ENCODE peak calls at places on chromosomes 5 and 9, in six cellular contexts. One of them, this sample, is unnamed.

GRCh38 chr9:93861736-93862358 is 93.3 kb downstream of the BARX1 start:
- DNase-seq in amygdala: no peak
- DNase-seq in cerebellar cortex: no peak
- DNase-seq in A549: no peak
- DNase-seq in HCEC 1CT: no peak
- DNase-seq in progenitor cell of endocrine pancreas: no peak
- DNase-seq in this sample: no peak

GRCh38 chr9:21677834-21678233 is 124.6 kb upstream of the MTAP start:
- DNase-seq in cerebellar cortex: no peak
- DNase-seq in amygdala: no peak
- DNase-seq in progenitor cell of endocrine pancreas: no peak
- DNase-seq in A549: peak
- DNase-seq in HCEC 1CT: peak
- DNase-seq in this sample: no peak

GRCh38 chr5:132658383-132659302 is 670 bp downstream of the IL13 start:
- DNase-seq in amygdala: no peak
- DNase-seq in HCEC 1CT: no peak
- DNase-seq in A549: no peak
- DNase-seq in progenitor cell of endocrine pancreas: no peak
- DNase-seq in cerebellar cortex: no peak
- DNase-seq in this sample: no peak

GRCh38 chr9:13358128-13358527 is 78.6 kb upstream of the MPDZ start:
- DNase-seq in cerebellar cortex: no peak
- DNase-seq in HCEC 1CT: peak
- DNase-seq in progenitor cell of endocrine pancreas: no peak
- DNase-seq in amygdala: no peak
- DNase-seq in A549: no peak
- DNase-seq in this sample: no peak

GRCh38 chr5:59724482-59725392 is 168.8 kb downstream of the PDE4D start:
- DNase-seq in A549: peak
- DNase-seq in amygdala: no peak
- DNase-seq in progenitor cell of endocrine pancreas: no peak
- DNase-seq in cerebellar cortex: peak
- DNase-seq in HCEC 1CT: peak
- DNase-seq in this sample: peak

GRCh38 chr9:131661954-131662621 is 77.8 kb downstream of the RAPGEF1 start:
- DNase-seq in A549: no peak
- DNase-seq in HCEC 1CT: no peak
- DNase-seq in progenitor cell of endocrine pancreas: no peak
- DNase-seq in amygdala: no peak
- DNase-seq in cerebellar cortex: no peak
- DNase-seq in this sample: no peak

GRCh38 chr5:142491679-142492078 is 166.9 kb upstream of the SPRY4 start:
- DNase-seq in amygdala: no peak
- DNase-seq in progenitor cell of endocrine pancreas: no peak
- DNase-seq in A549: no peak
- DNase-seq in cerebellar cortex: no peak
- DNase-seq in HCEC 1CT: no peak
- DNase-seq in this sample: no peak

GRCh38 chr9:76646249-76646648 is 118.0 kb upstream of the PCA3 start:
- DNase-seq in A549: no peak
- DNase-seq in HCEC 1CT: no peak
- DNase-seq in cerebellar cortex: peak
- DNase-seq in progenitor cell of endocrine pancreas: no peak
- DNase-seq in amygdala: no peak
- DNase-seq in this sample: no peak

GRCh38 chr9:4805519-4805918 is 12.8 kb downstream of the RCL1 start:
- DNase-seq in amygdala: no peak
- DNase-seq in progenitor cell of endocrine pancreas: no peak
- DNase-seq in HCEC 1CT: no peak
- DNase-seq in A549: no peak
- DNase-seq in cerebellar cortex: no peak
- DNase-seq in this sample: no peak

GRCh38 chr9:95250462-95251058 is 66.9 kb downstream of the FANCC start:
- DNase-seq in progenitor cell of endocrine pancreas: no peak
- DNase-seq in A549: no peak
- DNase-seq in HCEC 1CT: no peak
- DNase-seq in cerebellar cortex: no peak
- DNase-seq in amygdala: no peak
- DNase-seq in this sample: no peak

GRCh38 chr9:85433046-85433445 is 308.7 kb downstream of the AGTPBP1 start:
- DNase-seq in progenitor cell of endocrine pancreas: no peak
- DNase-seq in amygdala: no peak
- DNase-seq in HCEC 1CT: no peak
- DNase-seq in A549: no peak
- DNase-seq in cerebellar cortex: no peak
- DNase-seq in this sample: no peak

GRCh38 chr5:149166128-149166527 is 24.8 kb downstream of the ABLIM3 start:
- DNase-seq in progenitor cell of endocrine pancreas: no peak
- DNase-seq in cerebellar cortex: peak
- DNase-seq in A549: no peak
- DNase-seq in amygdala: no peak
- DNase-seq in HCEC 1CT: peak
- DNase-seq in this sample: no peak

GRCh38 chr5:164553851-164554250 is 1048.4 kb downstream of the MAT2B start:
- DNase-seq in A549: no peak
- DNase-seq in amygdala: no peak
- DNase-seq in cerebellar cortex: no peak
- DNase-seq in HCEC 1CT: no peak
- DNase-seq in progenitor cell of endocrine pancreas: no peak
- DNase-seq in this sample: no peak

GRCh38 chr5:33120671-33121070 is 320.1 kb upstream of the TARS1 start:
- DNase-seq in A549: no peak
- DNase-seq in cerebellar cortex: no peak
- DNase-seq in progenitor cell of endocrine pancreas: no peak
- DNase-seq in amygdala: no peak
- DNase-seq in HCEC 1CT: peak
- DNase-seq in this sample: no peak

GRCh38 chr9:114186091-114186792 is 30.9 kb downstream of the COL27A1 start:
- DNase-seq in HCEC 1CT: no peak
- DNase-seq in progenitor cell of endocrine pancreas: no peak
- DNase-seq in amygdala: no peak
- DNase-seq in A549: no peak
- DNase-seq in cerebellar cortex: no peak
- DNase-seq in this sample: no peak

GRCh38 chr9:99818439-99818992 is 3.2 kb upstream of the NR4A3 start:
- DNase-seq in HCEC 1CT: no peak
- DNase-seq in amygdala: no peak
- DNase-seq in progenitor cell of endocrine pancreas: no peak
- DNase-seq in cerebellar cortex: no peak
- DNase-seq in A549: no peak
- DNase-seq in this sample: peak

GRCh38 chr9:37466037-37466709 is 923 bp upstream of the ZBTB5 start:
- DNase-seq in amygdala: no peak
- DNase-seq in A549: peak
- DNase-seq in progenitor cell of endocrine pancreas: peak
- DNase-seq in HCEC 1CT: peak
- DNase-seq in cerebellar cortex: peak
- DNase-seq in this sample: no peak

GRCh38 chr9:71079451-71079850 is 42.0 kb downstream of the TRPM3 start:
- DNase-seq in HCEC 1CT: peak
- DNase-seq in A549: peak
- DNase-seq in progenitor cell of endocrine pancreas: no peak
- DNase-seq in amygdala: no peak
- DNase-seq in cerebellar cortex: no peak
- DNase-seq in this sample: no peak

GRCh38 chr5:83097582-83098265 is 20.4 kb downstream of the XRCC4 start:
- DNase-seq in amygdala: no peak
- DNase-seq in A549: no peak
- DNase-seq in progenitor cell of endocrine pancreas: no peak
- DNase-seq in HCEC 1CT: peak
- DNase-seq in cerebellar cortex: no peak
- DNase-seq in this sample: no peak

GRCh38 chr5:141512390-141513020 is 23.6 kb downstream of the PCDHGC5 start:
- DNase-seq in progenitor cell of endocrine pancreas: peak
- DNase-seq in cerebellar cortex: peak
- DNase-seq in HCEC 1CT: peak
- DNase-seq in amygdala: peak
- DNase-seq in A549: peak
- DNase-seq in this sample: peak

GRCh38 chr5:66680804-66681203 is 84.6 kb downstream of the MAST4 start:
- DNase-seq in A549: no peak
- DNase-seq in progenitor cell of endocrine pancreas: no peak
- DNase-seq in cerebellar cortex: no peak
- DNase-seq in amygdala: no peak
- DNase-seq in HCEC 1CT: no peak
- DNase-seq in this sample: no peak

This sample was measured in HAP-1.